ENCODE peak calls at places on chromosomes 3 and 15, in four cellular contexts. Q is AG09309, H is stomach, E is astrocyte. L is an unnamed sample.

GRCh38 chr3:42014949-42015533 is 53.1 kb upstream of the ULK4 start:
- DNase-seq in Q (no peak), H (peak), E (no peak), L (peak)

GRCh38 chr3:100852882-100853281 is 140.3 kb downstream of the ABI3BP start:
- DNase-seq in Q (no peak), H (no peak), E (no peak), L (no peak)

GRCh38 chr3:113754486-113755159 is 7.8 kb downstream of the ATP6V1A start:
- DNase-seq in Q (no peak), H (no peak), E (no peak), L (no peak)

GRCh38 chr3:59609967-59610366 is 560.1 kb upstream of the CFAP20DC start:
- DNase-seq in Q (no peak), H (no peak), E (no peak), L (no peak)

GRCh38 chr3:127820221-127820870 is 2.0 kb downstream of the MGLL start:
- DNase-seq in Q (no peak), H (no peak), E (no peak), L (no peak)

GRCh38 chr15:78407889-78408640 is 30.0 kb upstream of the IREB2 start:
- DNase-seq in Q (no peak), H (no peak), E (no peak), L (no peak)

GRCh38 chr3:151974067-151974466 is 100.6 kb downstream of the SUCNR1 start:
- DNase-seq in Q (no peak), H (no peak), E (peak), L (peak)

GRCh38 chr3:36937492-36937891 is 7.4 kb downstream of the TRANK1 start:
- DNase-seq in Q (no peak), H (no peak), E (peak), L (no peak)

GRCh38 chr3:166362698-166363097 is 525.5 kb upstream of the BCHE start:
- DNase-seq in Q (no peak), H (no peak), E (peak), L (no peak)

GRCh38 chr3:153038367-153038766 is 123.7 kb upstream of the RAP2B start:
- DNase-seq in Q (no peak), H (no peak), E (no peak), L (no peak)

GRCh38 chr15:39579487-39580116 is 1.3 kb upstream of the THBS1 start:
- DNase-seq in Q (peak), H (peak), E (peak), L (peak)

GRCh38 chr3:188220097-188220788 is 66.3 kb downstream of the LPP start:
- DNase-seq in Q (no peak), H (no peak), E (no peak), L (peak)

GRCh38 chr3:139532996-139533395 is 6.5 kb downstream of the RBP1 start:
- DNase-seq in Q (no peak), H (no peak), E (no peak), L (no peak)

GRCh38 chr15:30906366-30906765 is 2.7 kb downstream of the FAN1 start:
- DNase-seq in Q (no peak), H (no peak), E (no peak), L (no peak)

GRCh38 chr3:11530153-11530721 is 113.5 kb downstream of the VGLL4 start:
- DNase-seq in Q (peak), H (no peak), E (peak), L (peak)

GRCh38 chr15:69034352-69034751 is 19.9 kb downstream of the NOX5 start:
- DNase-seq in Q (peak), H (no peak), E (peak), L (peak)

GRCh38 chr3:64440498-64440897 is 215.2 kb upstream of the PRICKLE2 start:
- DNase-seq in Q (peak), H (peak), E (peak), L (peak)

GRCh38 chr15:41401904-41402267 is 410 bp downstream of the NDUFAF1 start:
- DNase-seq in Q (no peak), H (no peak), E (no peak), L (no peak)

GRCh38 chr3:72844436-72844999 is 3.7 kb downstream of the SHQ1 start:
- DNase-seq in Q (no peak), H (no peak), E (peak), L (peak)

GRCh38 chr3:72847751-72848702 is at the start of gene SHQ1:
- DNase-seq in Q (peak), H (peak), E (peak), L (peak)

GRCh38 chr3:72847282-72847681 is 963 bp downstream of the SHQ1 start:
- DNase-seq in Q (no peak), H (no peak), E (no peak), L (peak)

DNA sequence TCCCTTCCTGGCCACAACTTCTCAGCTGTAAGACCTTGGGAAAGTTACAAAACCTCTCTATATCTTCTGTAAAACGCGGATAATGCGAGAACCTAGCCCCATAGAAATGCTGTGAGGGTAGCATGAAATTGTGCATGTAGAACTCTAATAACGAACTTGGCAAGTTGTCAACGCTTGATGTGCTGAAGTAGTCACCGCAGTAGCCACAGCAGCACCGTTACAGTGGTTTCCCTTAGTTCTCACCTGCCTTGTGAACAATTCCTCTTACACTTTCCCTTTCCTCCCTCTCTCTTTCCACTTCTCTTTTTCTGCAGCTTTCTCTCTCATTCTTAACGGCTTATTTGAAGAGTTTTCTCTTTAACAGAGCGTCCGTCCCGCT is 447 bp upstream of the SHQ1 start:
- DNase-seq in Q (no peak), H (no peak), E (peak), L (peak)
- H3K4me3 ChIP-seq in Q (peak), H (peak), E (peak), L (peak)

GRCh38 chr15:59632714-59633113 is 21.1 kb downstream of the GCNT3 start:
- DNase-seq in Q (no peak), H (no peak), E (no peak), L (peak)
- TF ChIP-seq CTCF in Q (peak), H (no peak), E (peak), L (peak)

GRCh38 chr3:13017361-13018038 is 55.7 kb downstream of the IQSEC1 start:
- DNase-seq in Q (no peak), H (no peak), E (no peak), L (no peak)
- H3K4me3 ChIP-seq in Q (no peak), H (no peak), E (no peak), L (no peak)

DNA sequence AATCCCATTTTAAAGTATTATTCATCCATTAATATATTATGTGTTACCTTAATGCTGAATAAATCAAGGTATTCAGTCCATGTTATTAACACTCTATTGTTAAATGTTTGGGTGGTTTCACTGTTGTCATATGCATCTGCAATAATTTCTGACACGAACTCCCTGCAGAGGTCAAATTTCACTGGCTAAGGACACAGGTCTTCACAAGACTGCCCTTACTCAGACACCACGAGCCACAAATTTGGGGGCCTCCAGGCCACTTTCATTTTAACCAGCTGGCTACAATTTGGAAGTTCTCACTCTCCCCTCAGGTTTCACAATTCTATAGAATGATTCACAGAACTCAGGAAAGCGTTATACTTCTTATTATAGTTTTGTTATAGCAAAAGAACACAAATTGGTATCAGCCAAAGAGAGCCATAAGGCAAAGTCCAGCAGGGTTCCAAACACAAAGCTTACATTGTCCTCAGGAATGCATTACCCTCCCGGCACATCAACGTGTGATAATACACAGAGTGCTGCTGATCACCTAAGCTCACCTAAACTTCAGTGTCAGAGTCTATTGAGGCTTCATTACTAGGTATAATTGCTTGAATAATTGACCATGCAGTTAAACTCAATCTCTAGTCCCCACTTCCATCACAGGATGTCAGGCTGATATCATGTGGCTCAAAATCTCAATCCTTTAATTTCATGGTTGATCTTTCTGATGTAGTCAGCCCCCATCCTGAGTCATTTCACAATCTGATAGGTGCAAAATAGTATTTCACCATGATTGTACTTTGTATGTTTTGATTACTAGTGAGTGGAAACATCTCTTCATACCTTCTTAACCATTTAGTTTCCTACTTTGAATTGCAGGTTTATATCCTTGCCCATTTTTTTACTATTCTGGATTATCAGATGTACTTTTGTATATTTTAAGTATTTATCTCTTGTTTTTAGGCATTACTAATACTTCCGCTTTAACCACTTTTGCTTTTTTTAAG is 441.4 kb upstream of the AGTR1 start:
- DNase-seq in Q (no peak), H (no peak), E (no peak), L (no peak)
- TF ChIP-seq CTCF in Q (no peak), H (no peak), E (no peak), L (no peak)

GRCh38 chr3:48467110-48467454 is 20.5 kb downstream of the ATRIP start:
- DNase-seq in Q (no peak), H (no peak), E (no peak), L (no peak)
- H3K4me3 ChIP-seq in Q (peak), H (peak), E (peak), L (peak)

GRCh38 chr3:66499881-66500574 is 794 bp downstream of the LRIG1 start:
- DNase-seq in Q (no peak), H (peak), E (peak), L (peak)

GRCh38 chr3:66501483-66502266 is 853 bp upstream of the LRIG1 start:
- DNase-seq in Q (no peak), H (no peak), E (no peak), L (no peak)

GRCh38 chr3:66502267-66502874 is 1.5 kb upstream of the LRIG1 start:
- DNase-seq in Q (no peak), H (no peak), E (no peak), L (no peak)

GRCh38 chr3:66498718-66499611 is 1.9 kb downstream of the LRIG1 start:
- DNase-seq in Q (no peak), H (no peak), E (peak), L (no peak)

DNA sequence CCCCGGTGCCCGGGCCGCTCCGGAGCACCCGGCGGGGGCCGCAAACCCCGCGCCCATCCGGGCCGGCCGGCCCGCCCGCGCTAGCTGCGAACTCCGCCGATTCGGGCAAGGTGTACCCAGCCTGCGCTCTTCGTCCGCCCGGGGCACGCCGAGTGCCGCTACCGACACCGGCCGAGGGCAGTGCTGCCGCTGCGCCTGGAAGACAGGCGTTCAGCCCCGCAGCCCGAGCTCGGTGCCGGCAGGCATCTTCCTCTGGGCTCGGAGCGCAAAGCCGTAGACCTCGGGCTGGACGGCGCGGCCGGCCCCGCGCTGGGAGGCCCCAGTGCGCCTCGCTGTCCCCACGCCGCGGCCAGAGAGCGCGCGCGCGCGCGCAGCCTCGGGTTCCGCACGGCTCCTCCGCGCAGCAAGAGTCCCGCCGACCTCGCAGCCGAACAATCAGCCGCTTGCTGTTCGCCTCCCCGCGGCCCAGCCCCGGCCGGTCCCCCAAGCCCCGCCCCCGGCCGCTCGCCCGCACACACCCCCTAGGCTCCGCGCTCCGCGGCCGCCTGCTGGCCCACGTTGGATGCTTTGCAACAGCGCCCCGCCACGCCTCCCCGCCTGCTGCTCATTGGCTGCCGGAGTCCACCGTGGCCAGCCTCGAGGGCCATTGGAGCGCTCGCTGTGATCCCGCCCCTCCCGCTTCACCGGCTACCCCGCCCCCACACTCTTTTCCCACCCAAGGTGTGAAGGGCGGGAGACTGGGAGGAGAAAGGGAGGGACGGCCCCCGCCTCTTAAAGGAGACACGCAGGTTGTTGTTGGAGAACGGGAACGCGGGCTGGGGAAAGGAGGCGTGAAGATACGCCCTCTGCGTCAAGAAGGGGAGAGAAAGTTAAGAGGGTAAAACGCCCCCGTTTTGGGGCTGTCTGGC is at the start of gene LRIG1:
- DNase-seq in Q (peak), H (peak), E (peak), L (peak)
- TF ChIP-seq CTCF in Q (no peak), H (peak), E (no peak), L (no peak)

GRCh38 chr3:102533784-102534183 is 99.0 kb downstream of the ZPLD1 start:
- DNase-seq in Q (no peak), H (no peak), E (no peak), L (no peak)
- H3K4me3 ChIP-seq in Q (no peak), H (no peak), E (no peak), L (no peak)

DNA sequence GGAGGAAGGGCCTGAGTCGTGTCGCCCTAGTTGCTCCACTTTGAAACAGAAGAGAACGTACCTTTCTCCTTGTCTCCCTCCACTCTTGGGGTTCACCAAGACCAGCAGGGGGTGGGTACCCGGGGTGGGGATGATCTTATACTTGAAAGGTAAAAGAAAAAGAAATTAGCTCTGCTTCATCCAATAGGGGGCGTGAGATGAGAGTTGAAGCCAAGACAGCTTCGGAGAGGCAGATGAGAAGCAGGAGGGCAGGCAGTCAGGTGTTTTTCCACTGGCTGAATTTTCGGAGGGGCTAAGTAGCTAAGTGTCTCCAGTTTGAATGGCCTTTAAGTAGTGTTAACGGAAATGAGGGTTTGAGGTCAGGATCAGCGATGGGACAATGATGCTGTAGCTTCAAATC is 100.4 kb downstream of the DGKG start:
- DNase-seq in Q (no peak), H (no peak), E (no peak), L (no peak)
- TF ChIP-seq CTCF in Q (peak), H (no peak), E (peak), L (peak)

GRCh38 chr3:131568460-131568859 is 65.7 kb upstream of the MRPL3 start:
- DNase-seq in Q (no peak), H (no peak), E (no peak), L (no peak)
- H3K4me3 ChIP-seq in Q (no peak), H (no peak), E (no peak), L (no peak)

GRCh38 chr15:90545095-90545494 is 15.4 kb downstream of the CRTC3 start:
- DNase-seq in Q (no peak), H (no peak), E (no peak), L (no peak)
- TF ChIP-seq CTCF in Q (no peak), H (no peak), E (no peak), L (no peak)

L was measured in fibroblast of pulmonary artery.